ENCODE peak calls at places on chromosomes 3 and 15, in six cellular contexts. H, Z, Q, M, X and G are unnamed samples.

GRCh38 chr15:63391669-63392354 is 10.2 kb upstream of the CA12 start:
- DNase-seq in Z (no peak), Q (no peak), X (no peak), M (no peak), H (no peak), G (no peak)

GRCh38 chr15:67381416-67382045 is 126.9 kb downstream of the IQCH start:
- DNase-seq in M (no peak), X (no peak), Z (no peak), H (no peak), Q (no peak), G (no peak)

GRCh38 chr3:100184960-100185566 is 70.8 kb upstream of the FILIP1L start:
- DNase-seq in Z (no peak), Q (no peak), H (no peak), X (no peak), M (no peak), G (no peak)

GRCh38 chr3:17478673-17479072 is 263.8 kb downstream of the TBC1D5 start:
- DNase-seq in X (no peak), Q (peak; percentile 27), H (no peak), Z (no peak), M (no peak), G (peak; percentile 75)

GRCh38 chr3:45655906-45656305 is 33.3 kb upstream of the SACM1L start:
- DNase-seq in M (no peak), X (no peak), H (no peak), Z (no peak), Q (no peak), G (no peak)

GRCh38 chr15:89150286-89150685 is 62.0 kb downstream of the ABHD2 start:
- DNase-seq in X (no peak), Z (no peak), M (no peak), H (no peak), Q (no peak), G (no peak)

GRCh38 chr3:143307613-143308183 is 188.1 kb downstream of the CHST2 start:
- DNase-seq in Q (peak; percentile 9), X (no peak), H (no peak), M (no peak), Z (peak; percentile 30), G (peak; percentile 79)

GRCh38 chr15:93028632-93029612 is 60.1 kb downstream of the RGMA start:
- DNase-seq in Z (peak; percentile 72), X (no peak), H (peak; percentile 54), Q (no peak), M (no peak), G (peak; percentile 96)

GRCh38 chr3:177195941-177196472 is 1.3 kb downstream of the TBL1XR1 start:
- DNase-seq in Z (peak; percentile 27), H (no peak), X (no peak), Q (no peak), M (peak; percentile 53), G (peak; percentile 69)

GRCh38 chr3:146164506-146164905 is 3.5 kb upstream of the PLOD2 start:
- DNase-seq in Q (no peak), Z (no peak), X (no peak), H (no peak), M (no peak), G (no peak)

GRCh38 chr3:146164071-146164470 is 3.1 kb upstream of the PLOD2 start:
- DNase-seq in Q (no peak), H (no peak), M (no peak), Z (no peak), X (no peak), G (peak; percentile 27)

GRCh38 chr3:146164951-146165350 is 4.0 kb upstream of the PLOD2 start:
- DNase-seq in H (no peak), M (no peak), X (no peak), Z (no peak), Q (no peak), G (peak; percentile 21)

GRCh38 chr3:146162561-146162960 is 1.6 kb upstream of the PLOD2 start:
- DNase-seq in Z (no peak), Q (no peak), X (no peak), H (no peak), M (no peak), G (peak; percentile 55)

DNA sequence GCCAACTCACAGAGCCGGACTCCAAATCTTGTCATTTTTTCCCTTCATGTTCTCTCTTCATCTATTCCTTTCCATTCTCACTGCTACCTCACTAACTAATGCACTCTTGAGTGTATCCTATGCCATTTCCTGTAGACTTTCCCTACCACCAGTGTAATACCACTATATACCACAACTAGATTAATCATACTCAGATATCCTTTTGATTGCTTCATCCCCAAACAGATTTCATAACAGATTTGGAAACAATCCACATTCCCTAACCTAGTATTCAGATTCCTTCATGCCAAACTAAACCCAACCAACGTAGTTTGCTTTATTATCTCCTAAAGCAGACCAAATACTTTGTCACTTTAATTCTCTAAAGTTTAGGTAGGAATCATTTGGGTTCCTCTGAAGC is 2.6 kb upstream of the PLOD2 start:
- DNase-seq in X (peak; percentile 86), Q (peak; percentile 77), Z (no peak), M (no peak), H (no peak), G (peak; percentile 93)
- H3K4me1 ChIP-seq in X (peaks cover 26% of the 10 kb centered on the region), Q (peaks cover 60% of the 10 kb centered on the region), Z (no peaks in the 10 kb centered on the region), M (no peaks in the 10 kb centered on the region), H (peaks cover 11% of the 10 kb centered on the region), G (peaks cover 63% of the 10 kb centered on the region)

DNA sequence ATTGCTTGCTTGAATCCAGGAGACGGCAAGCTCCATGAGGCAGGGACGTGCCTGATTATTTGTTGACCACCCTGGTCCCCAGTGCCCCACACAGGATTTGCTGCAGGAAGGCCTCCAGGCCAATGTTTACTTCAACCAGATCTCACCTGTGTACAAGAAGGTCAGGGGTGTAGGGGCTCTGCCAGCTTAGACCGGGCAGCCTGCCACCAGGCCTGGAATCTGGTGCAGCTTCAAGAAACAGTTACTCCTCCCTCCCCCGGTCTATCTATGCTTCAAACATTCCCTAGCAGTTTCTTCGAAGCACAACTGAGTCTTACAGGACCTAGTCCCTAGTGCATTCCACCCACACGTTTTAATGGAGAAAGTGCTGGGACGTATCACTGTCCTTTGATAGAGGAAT is 8.1 kb downstream of the SH3BP5 start:
- DNase-seq in H (no peak), Q (no peak), Z (peak; percentile 77), X (no peak), M (no peak), G (no peak)
- H3K4me1 ChIP-seq in H (no peaks in the 10 kb centered on the region), Q (peaks cover 27% of the 10 kb centered on the region), Z (peaks cover 65% of the 10 kb centered on the region), X (peaks cover 68% of the 10 kb centered on the region), M (peaks cover 78% of the 10 kb centered on the region), G (peaks cover 63% of the 10 kb centered on the region)

GRCh38 chr15:94236638-94237037 is 5.3 kb downstream of the MCTP2 start:
- DNase-seq in M (no peak), H (no peak), Z (no peak), Q (no peak), X (no peak), G (no peak)
- H3K4me1 ChIP-seq in M (peaks cover 19% of the 10 kb centered on the region), H (peaks cover 33% of the 10 kb centered on the region), Z (no peaks in the 10 kb centered on the region), Q (no peaks in the 10 kb centered on the region), X (peaks cover 8% of the 10 kb centered on the region), G (no peaks in the 10 kb centered on the region)

GRCh38 chr15:78110096-78110495 is 17.7 kb downstream of the SH2D7 start:
- DNase-seq in X (no peak), Q (no peak), M (peak; percentile 43), H (no peak), Z (no peak), G (no peak)

GRCh38 chr15:78105541-78106241 is 13.3 kb downstream of the SH2D7 start:
- DNase-seq in H (no peak), Z (no peak), M (peak; percentile 46), X (no peak), Q (no peak), G (no peak)

GRCh38 chr15:78108300-78109084 is 16.1 kb downstream of the SH2D7 start:
- DNase-seq in Z (peak; percentile 86), Q (peak; percentile 98), X (peak; percentile 69), M (peak; percentile 89), H (peak; percentile 91), G (peak; percentile 99)

GRCh38 chr15:78109156-78109555 is 16.8 kb downstream of the SH2D7 start:
- DNase-seq in Z (no peak), H (no peak), Q (no peak), X (no peak), M (peak; percentile 20), G (no peak)

GRCh38 chr15:78107471-78107870 is 15.1 kb downstream of the SH2D7 start:
- DNase-seq in H (no peak), M (peak; percentile 35), Z (no peak), Q (no peak), X (no peak), G (no peak)
- H3K4me1 ChIP-seq in H (peaks cover 13% of the 10 kb centered on the region), M (peaks cover 42% of the 10 kb centered on the region), Z (no peaks in the 10 kb centered on the region), Q (no peaks in the 10 kb centered on the region), X (peaks cover 29% of the 10 kb centered on the region), G (peaks cover 5% of the 10 kb centered on the region)

GRCh38 chr3:13345772-13346171 is 74.3 kb downstream of the NUP210 start:
- DNase-seq in Z (no peak), X (no peak), Q (no peak), M (no peak), H (no peak), G (peak; percentile 42)

GRCh38 chr3:13348100-13348499 is 72.0 kb downstream of the NUP210 start:
- DNase-seq in Q (no peak), X (no peak), H (no peak), M (no peak), Z (no peak), G (peak; percentile 58)

GRCh38 chr3:13346481-13347389 is 73.4 kb downstream of the NUP210 start:
- DNase-seq in Z (no peak), X (no peak), M (peak; percentile 83), H (peak; percentile 33), Q (no peak), G (peak; percentile 80)

GRCh38 chr3:13348671-13349396 is 71.3 kb downstream of the NUP210 start:
- DNase-seq in X (no peak), H (no peak), Z (no peak), Q (no peak), M (no peak), G (peak; percentile 83)

GRCh38 chr3:13347390-13347966 is 72.6 kb downstream of the NUP210 start:
- DNase-seq in Q (no peak), M (no peak), X (no peak), H (no peak), Z (no peak), G (peak; percentile 81)
- H3K4me1 ChIP-seq in Q (peaks cover 1% of the 10 kb centered on the region), M (peaks cover 50% of the 10 kb centered on the region), X (no peaks in the 10 kb centered on the region), H (no peaks in the 10 kb centered on the region), Z (peaks cover 4% of the 10 kb centered on the region), G (peaks cover under 1% of the 10 kb centered on the region)

GRCh38 chr3:129890891-129891290 is 2.6 kb downstream of the TMCC1 start:
- DNase-seq in Q (no peak), X (no peak), H (no peak), M (no peak), Z (no peak), G (no peak)

GRCh38 chr3:129888739-129889138 is 4.8 kb downstream of the TMCC1 start:
- DNase-seq in H (no peak), Z (no peak), Q (no peak), M (no peak), X (peak; percentile 90), G (peak; percentile 69)

GRCh38 chr3:129892857-129893615 is 475 bp downstream of the TMCC1 start:
- DNase-seq in X (peak; percentile 38), M (peak; percentile 85), Q (peak; percentile 22), Z (peak; percentile 57), H (peak; percentile 86), G (peak; percentile 81)

GRCh38 chr3:129892486-129892856 is 1.0 kb downstream of the TMCC1 start:
- DNase-seq in Q (no peak), H (peak; percentile 46), M (no peak), Z (peak; percentile 41), X (no peak), G (no peak)

GRCh38 chr3:129890125-129890524 is 3.4 kb downstream of the TMCC1 start:
- DNase-seq in X (no peak), M (no peak), Z (no peak), H (no peak), Q (no peak), G (no peak)
- H3K4me1 ChIP-seq in X (peaks cover 45% of the 10 kb centered on the region), M (peaks cover 38% of the 10 kb centered on the region), Z (peaks cover 21% of the 10 kb centered on the region), H (peaks cover 15% of the 10 kb centered on the region), Q (peaks cover 47% of the 10 kb centered on the region), G (peaks cover 22% of the 10 kb centered on the region)